ENCODE peak calls at places on chromosomes 7 and 10, in six cellular contexts. G is IMR-90, E is H1, K is neuronal stem cell, U is mesenchymal stem cell, M is H9. I is an unnamed sample.

GRCh38 chr7:77450613-77451012 is 34.5 kb upstream of the GSAP start:
- DNase-seq in E (no peak), U (no peak), K (no peak), G (no peak), M (no peak), I (no peak)

GRCh38 chr10:95502377-95502776 is 58.8 kb downstream of the SORBS1 start:
- DNase-seq in M (no peak), G (no peak), E (no peak), U (no peak), K (no peak), I (no peak)

GRCh38 chr7:111380945-111381344 is 181.3 kb downstream of the IMMP2L start:
- DNase-seq in M (no peak), K (no peak), U (no peak), E (no peak), G (no peak), I (no peak)

GRCh38 chr7:155032978-155033377 is 30.1 kb upstream of the PAXIP1 start:
- DNase-seq in G (no peak), U (no peak), K (no peak), M (no peak), E (no peak), I (no peak)

GRCh38 chr10:129703287-129704137 is 236.5 kb downstream of the MGMT start:
- DNase-seq in E (no peak), U (no peak), G (no peak), M (no peak), K (no peak), I (no peak)

GRCh38 chr7:84049034-84049433 is 145.6 kb downstream of the SEMA3A start:
- DNase-seq in M (no peak), K (no peak), U (no peak), E (no peak), G (no peak), I (no peak)

GRCh38 chr7:116148108-116148507 is 62.2 kb upstream of the TES start:
- DNase-seq in K (no peak), E (no peak), G (no peak), M (no peak), U (no peak), I (no peak)

GRCh38 chr10:92124524-92125168 is 166.2 kb downstream of the CPEB3 start:
- DNase-seq in U (peak), K (no peak), M (no peak), G (peak), E (no peak), I (no peak)

GRCh38 chr7:40219917-40220316 is 85.1 kb downstream of the SUGCT start:
- DNase-seq in U (peak), K (no peak), G (peak), E (no peak), M (no peak), I (peak)

GRCh38 chr10:91953600-91954140 is 30.1 kb downstream of the BTAF1 start:
- DNase-seq in G (no peak), K (peak), M (no peak), E (no peak), U (no peak), I (no peak)

GRCh38 chr7:1688542-1688941 is 18.5 kb downstream of the ELFN1 start:
- DNase-seq in U (no peak), M (no peak), G (no peak), E (no peak), K (no peak), I (no peak)

GRCh38 chr10:108392286-108392685 is 1227.8 kb upstream of the SORCS1 start:
- DNase-seq in G (peak), E (no peak), U (peak), M (no peak), K (no peak), I (peak)

GRCh38 chr7:116407165-116407564 is 92.4 kb upstream of the CAV2 start:
- DNase-seq in M (no peak), U (no peak), K (no peak), G (peak), E (no peak), I (peak)

GRCh38 chr7:45646996-45647411 is 72.8 kb downstream of the ADCY1 start:
- DNase-seq in M (no peak), K (no peak), U (no peak), E (no peak), G (peak), I (no peak)

GRCh38 chr10:78177013-78177370 is 143.3 kb downstream of the RPS24 start:
- DNase-seq in E (no peak), U (no peak), M (no peak), G (no peak), K (peak), I (no peak)

GRCh38 chr7:151813997-151814396 is 62.9 kb downstream of the PRKAG2 start:
- DNase-seq in E (no peak), K (peak), M (no peak), G (peak), U (no peak), I (no peak)

GRCh38 chr10:130806426-130806825 is 505.1 kb downstream of the TCERG1L start:
- DNase-seq in G (no peak), U (no peak), K (no peak), E (no peak), M (peak), I (no peak)

GRCh38 chr7:143248781-143249354 is 14.4 kb upstream of the GSTK1 start:
- DNase-seq in U (no peak), G (no peak), E (no peak), M (no peak), K (no peak), I (peak)

GRCh38 chr10:93034426-93034825 is 26.2 kb upstream of the CYP26C1 start:
- DNase-seq in U (no peak), M (no peak), K (no peak), G (no peak), E (no peak), I (no peak)

GRCh38 chr7:41116337-41116736 is 586.6 kb downstream of the INHBA start:
- DNase-seq in K (no peak), G (no peak), E (no peak), M (no peak), U (no peak), I (no peak)

GRCh38 chr10:28910960-28911359 is 233.6 kb downstream of the BAMBI start:
- DNase-seq in M (no peak), K (no peak), U (peak), G (peak), E (no peak), I (no peak)

GRCh38 chr7:128829391-128830166 is 627 bp upstream of the FLNC start:
- DNase-seq in U (peak), M (no peak), E (no peak), K (no peak), G (peak), I (peak)

GRCh38 chr7:43113622-43114450 is 1.4 kb downstream of the HECW1 start:
- DNase-seq in M (no peak), G (no peak), K (no peak), U (peak), E (no peak), I (no peak)

GRCh38 chr7:131882321-131882720 is 325.9 kb upstream of the PODXL start:
- DNase-seq in M (no peak), E (no peak), G (no peak), K (no peak), U (no peak), I (no peak)

GRCh38 chr7:158272091-158272490 is 315.5 kb downstream of the PTPRN2 start:
- DNase-seq in E (no peak), M (no peak), K (no peak), G (no peak), U (no peak), I (no peak)

GRCh38 chr7:35645691-35646090 is 49.2 kb downstream of the HERPUD2 start:
- DNase-seq in K (no peak), U (no peak), G (no peak), E (no peak), M (no peak), I (no peak)
- H2AFZ ChIP-seq in K (no peak), U (no peak), G (no peak), E (no peak), M (no peak), I (no peak)

DNA sequence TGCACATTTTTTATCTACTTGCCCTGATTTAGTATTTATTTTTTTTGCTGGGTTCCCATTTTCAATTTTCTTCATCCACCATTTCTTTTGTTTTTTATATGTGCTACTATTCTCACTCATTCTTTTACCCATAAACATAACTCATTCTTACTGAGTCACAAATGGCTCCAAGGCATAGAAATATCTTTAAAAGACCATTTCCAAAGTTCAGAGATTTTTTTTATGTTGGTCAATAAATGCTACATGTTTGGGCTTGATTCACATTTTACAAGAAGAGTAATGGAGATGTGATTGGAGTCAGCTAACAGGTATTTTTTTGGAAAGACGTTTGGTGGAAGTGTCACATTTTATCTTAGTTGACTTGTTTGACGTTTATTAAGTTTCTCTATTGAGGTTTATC is 1303.2 kb upstream of the LRRTM3 start:
- DNase-seq in M (no peak), E (no peak), G (no peak), U (no peak), K (no peak), I (no peak)
- H4K91ac ChIP-seq in M (no peak), E (no peak), G (no peak), U (no peak), K (no peak), I (no peak)

GRCh38 chr7:136942994-136943393 is 74.5 kb downstream of the CHRM2 start:
- DNase-seq in U (no peak), G (no peak), K (no peak), E (no peak), M (no peak), I (no peak)

GRCh38 chr7:136942396-136942795 is 73.9 kb downstream of the CHRM2 start:
- DNase-seq in U (no peak), M (no peak), K (no peak), G (no peak), E (no peak), I (no peak)

GRCh38 chr7:136941815-136942214 is 73.4 kb downstream of the CHRM2 start:
- DNase-seq in M (no peak), K (no peak), G (no peak), U (no peak), E (no peak), I (no peak)

GRCh38 chr7:136940122-136940521 is 71.7 kb downstream of the CHRM2 start:
- DNase-seq in G (no peak), U (no peak), K (no peak), E (no peak), M (no peak), I (no peak)

GRCh38 chr7:136940917-136941316 is 72.5 kb downstream of the CHRM2 start:
- DNase-seq in M (no peak), G (no peak), E (no peak), K (no peak), U (no peak), I (no peak)
- H2AFZ ChIP-seq in M (no peak), G (no peak), E (no peak), K (no peak), U (no peak), I (no peak)

GRCh38 chr10:61364619-61365018 is 88.6 kb downstream of the TMEM26 start:
- DNase-seq in E (no peak), G (no peak), U (no peak), K (no peak), M (no peak), I (no peak)
- H4K91ac ChIP-seq in E (no peak), G (no peak), U (no peak), K (no peak), M (no peak), I (no peak)

GRCh38 chr10:94046152-94046551 is 52.4 kb downstream of the PLCE1 start:
- DNase-seq in G (no peak), K (no peak), M (no peak), U (no peak), E (no peak), I (no peak)

GRCh38 chr10:94042814-94043175 is 49.1 kb downstream of the PLCE1 start:
- DNase-seq in E (no peak), M (no peak), U (no peak), G (no peak), K (no peak), I (no peak)

GRCh38 chr10:94047302-94047701 is 53.6 kb downstream of the PLCE1 start:
- DNase-seq in U (no peak), E (no peak), K (no peak), M (no peak), G (no peak), I (no peak)

GRCh38 chr10:94042001-94042813 is 48.5 kb downstream of the PLCE1 start:
- DNase-seq in M (peak), G (peak), U (peak), E (no peak), K (no peak), I (no peak)

DNA sequence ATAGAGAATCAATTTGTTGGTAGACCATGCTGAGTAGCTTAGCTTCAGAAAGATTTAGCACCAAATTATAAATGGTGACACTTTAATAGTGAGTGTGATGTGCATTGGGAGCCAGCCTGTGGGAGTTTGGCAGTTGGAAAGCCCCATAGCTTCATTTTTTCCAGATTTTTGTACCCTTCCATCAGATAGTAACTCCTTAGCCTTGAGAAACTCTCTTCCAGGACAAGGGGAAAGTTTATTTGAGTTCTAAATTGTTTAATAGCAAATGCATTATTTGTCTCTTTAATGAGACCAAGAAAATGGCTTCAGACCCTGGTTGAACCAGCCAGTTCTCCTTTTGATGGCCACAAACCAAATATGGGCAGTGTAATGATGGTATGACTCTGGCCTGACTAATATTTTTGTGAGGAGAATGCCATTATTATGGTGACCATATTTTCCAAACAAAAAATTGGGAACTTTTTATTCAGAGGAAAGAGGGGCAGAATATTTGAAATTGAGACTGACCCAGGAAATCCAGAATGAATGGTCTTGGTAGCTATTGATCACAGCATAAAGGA is 49.8 kb downstream of the PLCE1 start:
- DNase-seq in K (no peak), G (no peak), U (no peak), E (no peak), M (no peak), I (no peak)
- H2AFZ ChIP-seq in K (no peak), G (no peak), U (no peak), E (no peak), M (no peak), I (no peak)